ENCODE peak calls at places on chromosomes 6 and 20, in ten cellular contexts. K is bronchial epithelial cell, R is MM.1S, N is cardiac fibroblast, W is astrocyte, A is choroid plexus epithelial cell, F is stomach, U is IMR-90, J is heart left ventricle, Q is adipocyte. Z is an unnamed sample.

GRCh38 chr6:44151348-44152108 is 7.1 kb upstream of the CAPN11 start:
- DNase-seq in F (peak; percentile 86), A (peak; percentile 74), J (peak; percentile 61), Q (peak; percentile 81), N (peak; percentile 71), K (peak; percentile 69), U (peak; percentile 62), R (peak; percentile 64), W (peak; percentile 32), Z (peak; percentile 47)

GRCh38 chr6:167907837-167908681 is 81.3 kb downstream of the AFDN start:
- DNase-seq in A (peak; percentile 56), J (no peak), Q (peak; percentile 24), K (peak; percentile 66), F (no peak), W (peak; percentile 14), N (peak; percentile 39), R (no peak), U (peak; percentile 28), Z (peak; percentile 12)

GRCh38 chr6:148392611-148393160 is 50.0 kb downstream of the SASH1 start:
- DNase-seq in Q (peak; percentile 46), A (peak; percentile 39), W (peak; percentile 34), K (no peak), R (no peak), U (no peak), J (no peak), F (no peak), N (peak; percentile 49), Z (no peak)

GRCh38 chr6:140854363-140854762 is 1278.4 kb upstream of the GJE1 start:
- DNase-seq in W (no peak), A (no peak), J (no peak), N (no peak), Q (no peak), R (no peak), F (no peak), U (no peak), K (no peak), Z (no peak)

GRCh38 chr20:11672959-11673358 is 244.7 kb upstream of the BTBD3 start:
- DNase-seq in K (no peak), Q (no peak), A (no peak), N (no peak), R (no peak), F (no peak), U (no peak), J (no peak), W (no peak), Z (no peak)

GRCh38 chr6:30259140-30260035 is 46.2 kb upstream of the TRIM26 start:
- DNase-seq in W (peak; percentile 68), Q (peak; percentile 96), J (peak; percentile 80), K (peak; percentile 85), A (peak; percentile 78), U (peak; percentile 81), N (peak; percentile 76), F (peak; percentile 70), R (peak; percentile 50), Z (peak; percentile 70)

GRCh38 chr6:41528409-41528963 is 17.7 kb upstream of the FOXP4 start:
- DNase-seq in F (no peak), R (no peak), Q (no peak), N (no peak), W (no peak), K (no peak), J (no peak), U (no peak), A (no peak), Z (no peak)

GRCh38 chr20:62944746-62945145 is 6.8 kb downstream of the GID8 start:
- DNase-seq in F (no peak), J (no peak), U (no peak), A (no peak), W (no peak), Q (no peak), K (no peak), N (no peak), R (no peak), Z (no peak)

GRCh38 chr20:8228315-8228714 is 96.2 kb downstream of the PLCB1 start:
- DNase-seq in K (no peak), A (no peak), Q (no peak), F (no peak), U (no peak), J (no peak), N (no peak), R (no peak), W (no peak), Z (no peak)

DNA sequence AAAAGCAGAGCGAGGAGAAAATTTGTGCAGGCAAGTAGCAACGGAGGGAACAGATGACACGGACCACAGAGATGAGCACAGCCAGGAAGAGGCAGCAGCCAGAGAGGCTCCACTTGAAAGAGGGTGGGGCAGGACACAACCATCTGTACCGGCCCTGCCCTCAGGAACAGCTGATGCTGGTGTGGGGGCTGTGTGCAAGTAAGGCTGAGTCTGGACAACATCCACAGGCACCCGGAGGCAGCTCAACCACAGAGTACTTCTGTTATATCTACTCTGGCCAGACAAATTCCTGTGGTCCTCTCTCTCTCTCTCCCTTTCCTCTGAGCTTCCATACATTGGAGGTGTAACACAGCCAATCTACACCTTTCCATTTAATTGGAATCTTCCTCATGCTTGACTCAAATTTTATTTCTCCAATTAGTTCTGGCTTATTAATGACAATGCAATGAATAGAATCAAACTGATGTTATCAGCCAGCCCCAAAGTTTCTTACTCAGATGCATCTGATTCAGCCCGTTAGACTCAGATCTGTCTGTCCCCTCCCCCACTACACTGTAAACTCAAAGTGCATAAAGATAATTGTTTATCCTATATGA is 24.9 kb downstream of the KIF13A start:
- DNase-seq in Q (peak; percentile 89), U (peak; percentile 96), K (no peak), R (no peak), W (peak; percentile 98), F (no peak), A (peak; percentile 97), J (peak; percentile 86), N (peak; percentile 93), Z (no peak)
- H3K4me3 ChIP-seq in Q (peak overlapping the region; percentile 59), U (no peak overlapping the region), K (no peak overlapping the region), R (no peak overlapping the region), W (no peak overlapping the region), F (no peak overlapping the region), A (no peak overlapping the region), J (no peak overlapping the region), N (peak overlapping the region; percentile 16), Z (no peak overlapping the region)

GRCh38 chr6:150752409-150752808 is 113.1 kb upstream of the MTHFD1L start:
- DNase-seq in Q (no peak), R (no peak), F (no peak), K (peak; percentile 52), J (no peak), N (no peak), A (no peak), U (no peak), W (no peak), Z (no peak)
- H3K4me3 ChIP-seq in Q (no peak overlapping the region), R (no peak overlapping the region), F (no peak overlapping the region), K (no peak overlapping the region), J (no peak overlapping the region), N (no peak overlapping the region), A (no peak overlapping the region), U (no peak overlapping the region), W (no peak overlapping the region), Z (no peak overlapping the region)

GRCh38 chr20:53606364-53606985 is 12.8 kb upstream of the ZNF217 start:
- DNase-seq in U (peak; percentile 82), W (peak; percentile 83), A (peak; percentile 77), Q (peak; percentile 44), R (no peak), F (peak; percentile 27), K (no peak), J (no peak), N (peak; percentile 89), Z (no peak)

GRCh38 chr20:53611449-53611894 is 17.8 kb upstream of the ZNF217 start:
- DNase-seq in F (peak; percentile 25), K (peak; percentile 92), A (peak; percentile 99), U (peak; percentile 99), W (peak; percentile 100), R (peak; percentile 76), J (peak; percentile 34), Q (peak; percentile 94), N (peak; percentile 99), Z (no peak)

GRCh38 chr20:53608071-53608455 is 14.4 kb upstream of the ZNF217 start:
- DNase-seq in N (no peak), F (peak; percentile 22), A (no peak), J (no peak), R (no peak), U (no peak), W (no peak), Q (no peak), K (no peak), Z (no peak)

GRCh38 chr20:53609501-53610445 is 16.1 kb upstream of the ZNF217 start:
- DNase-seq in W (peak; percentile 49), Q (peak; percentile 41), K (peak; percentile 61), U (peak; percentile 63), A (peak; percentile 56), F (peak; percentile 45), N (peak; percentile 43), R (peak; percentile 78), J (no peak), Z (peak; percentile 79)

DNA sequence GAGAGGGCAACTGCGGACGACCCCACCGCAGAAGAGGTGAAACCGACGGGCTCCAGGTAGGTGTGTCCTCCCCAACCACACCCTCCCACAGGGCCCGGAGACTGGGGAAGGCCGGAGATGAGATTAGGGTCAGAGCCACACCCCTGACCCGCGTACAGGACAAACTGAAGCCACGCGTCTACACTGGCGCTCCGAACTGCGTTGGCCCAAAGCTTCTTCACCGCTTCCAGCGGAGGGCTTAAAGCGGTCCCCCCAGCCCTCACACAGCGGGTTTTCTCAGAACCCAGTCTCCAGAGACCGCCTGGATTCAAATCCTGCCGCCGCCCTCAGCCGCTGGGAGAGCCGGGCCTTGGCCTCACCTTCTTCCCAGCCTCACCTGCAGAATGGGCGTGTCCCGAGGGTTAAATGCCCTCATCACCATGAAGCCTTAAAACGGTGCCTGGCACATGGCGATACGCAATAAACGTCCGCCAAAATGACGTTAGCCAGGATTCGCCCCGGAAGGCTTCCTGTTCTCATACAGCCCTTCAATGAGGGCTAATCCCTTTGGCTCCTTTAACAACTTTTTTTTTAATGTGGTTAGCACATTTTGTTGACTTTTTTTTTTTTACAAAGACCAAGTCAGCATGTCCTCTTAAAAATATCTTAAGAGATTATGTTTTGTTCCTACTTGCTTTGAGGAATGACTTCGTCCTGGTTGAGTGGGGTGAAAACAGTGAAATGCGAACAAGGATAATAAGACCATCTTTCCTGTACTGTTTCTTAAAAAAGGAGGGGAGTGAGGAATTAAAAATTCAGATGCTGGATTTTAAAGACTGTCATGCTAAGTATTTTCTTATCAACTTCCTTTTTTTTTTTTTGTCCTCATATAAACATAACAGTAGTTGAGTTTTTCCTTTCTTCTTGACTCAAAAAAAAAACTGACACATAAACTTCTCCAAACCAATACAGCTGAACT is 15.1 kb upstream of the ZNF217 start:
- DNase-seq in F (peak; percentile 29), U (no peak), A (peak; percentile 43), Q (no peak), J (peak; percentile 33), N (peak; percentile 68), K (peak; percentile 80), R (no peak), W (no peak), Z (no peak)
- H3K4me3 ChIP-seq in F (no peak overlapping the region), U (no peak overlapping the region), A (no peak overlapping the region), Q (peak overlapping the region; percentile 1), J (no peak overlapping the region), N (no peak overlapping the region), K (no peak overlapping the region), R (peak overlapping the region; percentile 56), W (no peak overlapping the region), Z (peak overlapping the region; percentile 39)

DNA sequence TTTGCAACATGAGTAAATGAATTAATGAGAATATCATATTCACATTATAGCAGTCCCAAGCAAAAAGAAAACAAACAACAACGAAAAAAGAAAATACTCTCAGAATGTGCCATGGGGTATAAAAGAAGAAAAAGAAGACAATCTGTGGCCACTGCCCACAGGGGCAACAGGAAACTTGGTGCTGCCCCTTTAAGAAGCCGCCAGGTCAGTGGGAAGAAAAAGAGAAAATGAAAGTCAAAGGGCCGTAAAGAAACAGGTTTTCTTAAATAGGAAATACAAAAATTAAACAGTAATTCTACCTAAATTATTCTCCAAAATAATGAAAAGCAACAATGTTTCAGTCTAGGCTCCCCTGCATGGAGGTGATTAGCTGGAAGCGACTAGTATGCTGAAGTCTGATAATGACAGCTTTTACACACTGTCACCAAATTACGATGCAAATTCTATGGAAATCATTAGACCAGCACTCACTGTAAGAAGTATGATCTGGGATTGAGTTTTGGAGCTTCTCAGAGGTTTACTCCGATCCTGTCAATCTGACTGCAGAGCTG is 23.6 kb downstream of the GMDS start:
- DNase-seq in N (no peak), R (peak; percentile 29), U (no peak), W (no peak), F (no peak), J (no peak), K (no peak), Q (no peak), A (peak; percentile 43), Z (no peak)
- H3K4me3 ChIP-seq in N (peak overlapping the region; percentile 57), R (peak overlapping the region; percentile 75), U (peak overlapping the region; percentile 38), W (peak overlapping the region; percentile 35), F (peak overlapping the region; percentile 42), J (peak overlapping the region; percentile 61), K (peak overlapping the region; percentile 30), Q (peak overlapping the region; percentile 79), A (peak overlapping the region; percentile 55), Z (no peak overlapping the region)